ENCODE peak calls at places on chromosomes 3 and 15, in four cellular contexts. One of them, this sample, is unnamed.

GRCh38 chr3:72488736-72489030 is 359.6 kb downstream of the SHQ1 start:
- DNase-seq in pancreas: no peak
- DNase-seq in DND-41: no peak
- DNase-seq in GM23338: no peak
- DNase-seq in this sample: no peak

GRCh38 chr3:171399842-171400241 is 60.4 kb downstream of the TNIK start:
- DNase-seq in pancreas: no peak
- DNase-seq in GM23338: no peak
- DNase-seq in DND-41: no peak
- DNase-seq in this sample: peak; percentile 29

GRCh38 chr3:33019981-33020380 is 68.5 kb downstream of the CCR4 start:
- DNase-seq in GM23338: no peak
- DNase-seq in DND-41: no peak
- DNase-seq in pancreas: no peak
- DNase-seq in this sample: no peak

GRCh38 chr3:55531266-55531665 is 44.2 kb upstream of the WNT5A start:
- DNase-seq in pancreas: no peak
- DNase-seq in GM23338: no peak
- DNase-seq in DND-41: no peak
- DNase-seq in this sample: no peak

GRCh38 chr15:47331796-47332480 is 385.4 kb upstream of the SEMA6D start:
- DNase-seq in DND-41: no peak
- DNase-seq in GM23338: no peak
- DNase-seq in pancreas: peak; percentile 6
- DNase-seq in this sample: no peak

GRCh38 chr3:194995922-194996321 is 275.0 kb downstream of the XXYLT1 start:
- DNase-seq in pancreas: no peak
- DNase-seq in DND-41: no peak
- DNase-seq in GM23338: peak; percentile 15
- DNase-seq in this sample: no peak

GRCh38 chr3:175163686-175164085 is 304.6 kb downstream of the NAALADL2 start:
- DNase-seq in DND-41: no peak
- DNase-seq in GM23338: no peak
- DNase-seq in pancreas: no peak
- DNase-seq in this sample: no peak

GRCh38 chr3:48684480-48685143 is 1.1 kb downstream of the NCKIPSD start:
- DNase-seq in pancreas: no peak
- DNase-seq in DND-41: no peak
- DNase-seq in GM23338: peak; percentile 32
- DNase-seq in this sample: peak; percentile 68

GRCh38 chr3:110932515-110933095 is 139.0 kb upstream of the NECTIN3 start:
- DNase-seq in pancreas: no peak
- DNase-seq in GM23338: no peak
- DNase-seq in DND-41: no peak
- DNase-seq in this sample: no peak

GRCh38 chr3:12993623-12994356 is 79.4 kb downstream of the IQSEC1 start:
- DNase-seq in GM23338: peak; percentile 60
- DNase-seq in DND-41: no peak
- DNase-seq in pancreas: peak; percentile 46
- DNase-seq in this sample: no peak

GRCh38 chr3:177835917-177836316 is 638.6 kb upstream of the TBL1XR1 start:
- DNase-seq in pancreas: no peak
- DNase-seq in GM23338: no peak
- DNase-seq in DND-41: no peak
- DNase-seq in this sample: no peak

GRCh38 chr3:52495096-52495495 is at the start of gene STAB1:
- DNase-seq in pancreas: no peak
- DNase-seq in GM23338: no peak
- DNase-seq in DND-41: no peak
- DNase-seq in this sample: peak; percentile 73

GRCh38 chr3:68878322-68878721 is 54.0 kb downstream of the TAFA4 start:
- DNase-seq in pancreas: no peak
- DNase-seq in GM23338: peak; percentile 60
- DNase-seq in DND-41: no peak
- DNase-seq in this sample: no peak

GRCh38 chr3:156151824-156152428 is 31.5 kb downstream of the KCNAB1 start:
- DNase-seq in GM23338: peak; percentile 90
- DNase-seq in DND-41: peak; percentile 55
- DNase-seq in pancreas: peak; percentile 75
- DNase-seq in this sample: peak; percentile 64

GRCh38 chr15:50262533-50262932 is 3.0 kb downstream of the HDC start:
- DNase-seq in DND-41: peak; percentile 38
- DNase-seq in GM23338: no peak
- DNase-seq in pancreas: no peak
- DNase-seq in this sample: no peak

GRCh38 chr3:64133991-64134390 is 91.3 kb downstream of the PRICKLE2 start:
- DNase-seq in pancreas: no peak
- DNase-seq in GM23338: no peak
- DNase-seq in DND-41: no peak
- DNase-seq in this sample: no peak

GRCh38 chr3:18445421-18446066 is 20.4 kb upstream of the SATB1 start:
- DNase-seq in DND-41: peak; percentile 73
- DNase-seq in pancreas: no peak
- DNase-seq in GM23338: peak; percentile 45
- DNase-seq in this sample: no peak

GRCh38 chr3:197505796-197506553 is 49.8 kb downstream of the BDH1 start:
- DNase-seq in pancreas: no peak
- DNase-seq in GM23338: no peak
- DNase-seq in DND-41: no peak
- DNase-seq in this sample: no peak

GRCh38 chr15:79769081-79769481 is 127.7 kb downstream of the MTHFS start:
- DNase-seq in GM23338: peak; percentile 28
- DNase-seq in DND-41: no peak
- DNase-seq in pancreas: no peak
- DNase-seq in this sample: no peak

GRCh38 chr3:160435095-160435494 is 14.5 kb downstream of the TRIM59 start:
- DNase-seq in pancreas: no peak
- DNase-seq in GM23338: no peak
- DNase-seq in DND-41: no peak
- DNase-seq in this sample: no peak

GRCh38 chr3:147130461-147130860 is 275.9 kb downstream of the ZIC4 start:
- DNase-seq in DND-41: no peak
- DNase-seq in GM23338: no peak
- DNase-seq in pancreas: no peak
- DNase-seq in this sample: no peak

GRCh38 chr3:183359036-183359435 is 69.4 kb downstream of the MCF2L2 start:
- DNase-seq in pancreas: no peak
- DNase-seq in DND-41: no peak
- DNase-seq in GM23338: no peak
- DNase-seq in this sample: no peak

GRCh38 chr3:27528798-27529197 is 44.6 kb upstream of the SLC4A7 start:
- DNase-seq in DND-41: no peak
- DNase-seq in pancreas: no peak
- DNase-seq in GM23338: no peak
- DNase-seq in this sample: no peak

GRCh38 chr3:14440168-14440518 is 37.7 kb downstream of the SLC6A6 start:
- DNase-seq in GM23338: no peak
- DNase-seq in pancreas: no peak
- DNase-seq in DND-41: no peak
- DNase-seq in this sample: no peak

GRCh38 chr3:129415830-129416229 is 12.6 kb downstream of the EFCAB12 start:
- DNase-seq in GM23338: no peak
- DNase-seq in pancreas: no peak
- DNase-seq in DND-41: no peak
- DNase-seq in this sample: no peak

GRCh38 chr3:129412542-129413198 is 15.8 kb downstream of the EFCAB12 start:
- DNase-seq in DND-41: no peak
- DNase-seq in GM23338: no peak
- DNase-seq in pancreas: no peak
- DNase-seq in this sample: no peak

GRCh38 chr3:129415378-129415777 is 13.1 kb downstream of the EFCAB12 start:
- DNase-seq in DND-41: no peak
- DNase-seq in GM23338: no peak
- DNase-seq in pancreas: no peak
- DNase-seq in this sample: no peak

GRCh38 chr3:129416408-129416807 is 12.0 kb downstream of the EFCAB12 start:
- DNase-seq in DND-41: no peak
- DNase-seq in pancreas: no peak
- DNase-seq in GM23338: no peak
- DNase-seq in this sample: no peak

DNA sequence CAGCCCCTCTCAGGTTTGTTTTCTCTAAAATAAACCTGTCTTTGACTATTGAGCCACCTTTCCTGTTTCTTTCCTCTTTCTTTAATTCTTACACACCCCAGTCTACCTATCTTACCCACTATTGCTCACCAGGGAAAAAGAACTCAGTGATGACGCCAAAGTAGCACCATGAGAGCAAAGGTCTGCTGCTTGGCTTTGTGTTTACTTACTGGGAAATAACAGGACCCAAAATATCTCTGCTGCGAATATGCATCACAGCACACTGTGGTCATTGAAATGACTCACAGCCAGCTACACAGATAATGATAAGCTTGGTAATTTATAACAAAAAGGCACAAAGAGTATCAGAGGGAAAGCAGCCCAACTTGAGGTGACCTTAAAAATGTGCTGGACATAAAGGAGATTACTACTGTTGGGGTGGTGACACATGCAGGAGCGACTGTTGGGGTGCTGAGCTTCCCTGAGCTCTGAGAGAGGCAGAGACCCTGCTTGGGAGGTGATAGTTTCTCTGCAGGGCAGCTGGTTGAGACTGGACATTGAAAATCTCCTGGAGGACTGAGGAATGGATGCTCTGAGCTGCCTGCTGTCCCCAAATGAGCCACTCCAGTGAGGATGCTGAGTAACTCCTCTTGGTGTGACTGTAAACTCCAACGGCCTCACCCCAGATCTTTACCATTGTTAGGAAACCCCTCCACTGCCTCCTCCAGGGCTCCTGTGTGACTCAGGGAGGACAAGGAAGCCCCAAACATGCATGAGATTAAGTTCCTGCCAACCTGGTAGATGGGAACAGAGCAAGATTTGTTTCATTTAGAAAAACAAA is 14.5 kb downstream of the EFCAB12 start:
- DNase-seq in GM23338: no peak
- DNase-seq in DND-41: no peak
- DNase-seq in pancreas: peak; percentile 30
- DNase-seq in this sample: no peak
- H3K4me1 ChIP-seq in GM23338: no peaks in the 10 kb centered on the region
- H3K4me1 ChIP-seq in DND-41: no peaks in the 10 kb centered on the region
- H3K4me1 ChIP-seq in pancreas: no peaks in the 10 kb centered on the region
- H3K4me1 ChIP-seq in this sample: peaks cover 28% of the 10 kb centered on the region

GRCh38 chr3:46423588-46423987 is 16.5 kb downstream of the CCRL2 start:
- DNase-seq in DND-41: no peak
- DNase-seq in GM23338: no peak
- DNase-seq in pancreas: no peak
- DNase-seq in this sample: no peak

GRCh38 chr3:46429250-46429649 is 22.2 kb downstream of the CCRL2 start:
- DNase-seq in DND-41: no peak
- DNase-seq in GM23338: no peak
- DNase-seq in pancreas: no peak
- DNase-seq in this sample: no peak

GRCh38 chr3:46422617-46423016 is 15.6 kb downstream of the CCRL2 start:
- DNase-seq in DND-41: no peak
- DNase-seq in pancreas: no peak
- DNase-seq in GM23338: no peak
- DNase-seq in this sample: no peak

GRCh38 chr3:46429671-46430070 is 22.6 kb downstream of the CCRL2 start:
- DNase-seq in GM23338: no peak
- DNase-seq in pancreas: no peak
- DNase-seq in DND-41: no peak
- DNase-seq in this sample: no peak

GRCh38 chr3:46427929-46428833 is 21.1 kb downstream of the CCRL2 start:
- DNase-seq in pancreas: no peak
- DNase-seq in GM23338: no peak
- DNase-seq in DND-41: no peak
- DNase-seq in this sample: no peak
- TF ChIP-seq CTCF in pancreas: no peak
- TF ChIP-seq CTCF in GM23338: no peak
- TF ChIP-seq CTCF in DND-41: peak; percentile 53
- TF ChIP-seq CTCF in this sample: no peak

DNA sequence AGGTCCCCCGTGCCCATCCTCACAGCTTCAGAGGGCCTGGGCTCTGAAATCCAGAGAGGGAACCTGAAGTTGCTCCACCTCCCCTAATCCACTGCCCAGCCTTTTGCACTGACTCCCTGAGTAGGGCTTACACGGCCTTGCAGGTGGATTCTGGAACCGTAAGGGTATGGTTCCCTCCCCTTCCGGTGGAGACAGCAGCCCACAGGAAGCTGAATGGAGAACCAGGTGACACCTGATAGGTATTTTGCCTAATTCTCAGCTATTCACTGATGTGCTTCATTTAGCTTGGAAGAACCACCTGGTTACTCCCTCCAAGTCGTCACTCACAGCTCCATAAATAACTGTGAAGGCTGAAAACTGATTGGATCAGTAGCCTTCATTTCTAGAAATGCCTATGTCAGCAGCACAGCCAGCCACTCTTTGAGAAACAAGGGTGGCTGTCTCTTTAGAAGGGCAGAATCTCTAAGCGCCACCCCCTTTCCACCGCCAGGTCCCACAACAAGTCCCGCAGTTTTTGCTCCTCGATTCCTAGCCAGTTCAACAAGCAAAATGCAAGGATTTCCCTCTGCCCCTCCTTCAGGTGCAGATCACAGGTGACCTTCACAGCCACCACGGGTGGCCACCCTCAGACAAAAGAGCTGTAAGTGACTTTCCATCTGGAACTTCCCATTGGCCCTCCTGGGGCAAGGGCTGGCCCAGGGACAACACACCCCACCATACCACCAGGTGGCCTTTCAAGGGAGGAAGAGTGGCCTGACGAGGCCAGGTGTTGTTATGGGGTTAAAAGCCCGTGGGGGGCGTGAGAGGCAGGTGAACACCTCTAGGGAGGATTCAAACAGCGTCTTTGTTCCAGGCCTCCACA is 112.9 kb downstream of the SEC22A start:
- DNase-seq in GM23338: peak; percentile 99
- DNase-seq in pancreas: no peak
- DNase-seq in DND-41: no peak
- DNase-seq in this sample: no peak
- H3K4me3 ChIP-seq in GM23338: peak overlapping the region; percentile 13
- H3K4me3 ChIP-seq in pancreas: no peak overlapping the region
- H3K4me3 ChIP-seq in DND-41: no peak overlapping the region
- H3K4me3 ChIP-seq in this sample: no peak overlapping the region

DNA sequence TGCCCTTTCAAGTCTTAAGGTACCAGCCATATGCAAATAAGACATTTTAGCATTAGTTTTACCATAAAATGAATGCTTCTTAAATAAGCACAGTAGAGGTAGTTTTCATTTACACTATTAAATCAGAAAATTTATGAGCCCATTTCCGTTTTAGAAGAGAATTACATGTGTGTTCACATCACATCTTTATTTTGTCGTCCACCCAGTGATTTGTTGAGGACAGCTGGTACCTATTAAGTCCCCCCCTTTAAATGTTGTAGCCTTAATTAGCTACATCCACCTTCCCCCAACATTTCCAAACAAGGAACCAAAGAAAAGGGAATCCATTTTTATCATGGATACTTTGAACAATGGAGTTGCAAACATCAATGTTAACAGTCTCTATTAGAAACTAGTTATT is 6.8 kb downstream of the IL17RD start:
- DNase-seq in GM23338: no peak
- DNase-seq in pancreas: no peak
- DNase-seq in DND-41: no peak
- DNase-seq in this sample: no peak
- H3K4me1 ChIP-seq in GM23338: peaks cover 91% of the 10 kb centered on the region
- H3K4me1 ChIP-seq in pancreas: no peaks in the 10 kb centered on the region
- H3K4me1 ChIP-seq in DND-41: peaks cover 9% of the 10 kb centered on the region
- H3K4me1 ChIP-seq in this sample: peaks cover 70% of the 10 kb centered on the region

GRCh38 chr3:37858742-37859141 is 2.9 kb upstream of the CTDSPL start:
- DNase-seq in GM23338: no peak
- DNase-seq in DND-41: no peak
- DNase-seq in pancreas: no peak
- DNase-seq in this sample: no peak
- TF ChIP-seq CTCF in GM23338: no peak
- TF ChIP-seq CTCF in DND-41: no peak
- TF ChIP-seq CTCF in pancreas: no peak
- TF ChIP-seq CTCF in this sample: no peak

This sample was measured in left ventricle myocardium inferior.